ENCODE peak calls at places on chromosomes 2 and 18, in seven cellular contexts. J is GM12891, K is iPS DF 6.9, L is ELF-1, U is H7, C is adrenal gland, Z is IMR-90. Q is an unnamed sample.

GRCh38 chr2:38374978-38375377 is 2.1 kb downstream of the ATL2 start:
- DNase-seq in K (no peak), J (no peak), C (no peak), Z (no peak), U (no peak), L (no peak), Q (no peak)

GRCh38 chr2:163515836-163516235 is 220.0 kb downstream of the FIGN start:
- DNase-seq in L (no peak), C (no peak), U (no peak), J (no peak), Z (no peak), K (no peak), Q (no peak)

GRCh38 chr2:220509921-220510320 is 882.5 kb downstream of the SLC4A3 start:
- DNase-seq in K (no peak), C (no peak), Z (no peak), J (no peak), U (no peak), L (no peak), Q (no peak)

GRCh38 chr2:56009758-56010534 is 86.4 kb upstream of the EFEMP1 start:
- DNase-seq in L (no peak), U (no peak), C (no peak), K (no peak), Z (peak; percentile 70), J (no peak), Q (no peak)

GRCh38 chr2:231315896-231316295 is 79.6 kb upstream of the B3GNT7 start:
- DNase-seq in C (no peak), Z (no peak), L (no peak), U (no peak), K (no peak), J (no peak), Q (no peak)

GRCh38 chr2:237374284-237375060 is 39.5 kb downstream of the COL6A3 start:
- DNase-seq in K (no peak), J (no peak), L (no peak), Z (no peak), U (no peak), C (no peak), Q (no peak)

GRCh38 chr18:47801817-47802216 is 128.6 kb downstream of the SMAD2 start:
- DNase-seq in U (no peak), J (no peak), L (no peak), C (no peak), Z (no peak), K (no peak), Q (no peak)

GRCh38 chr2:158745866-158746382 is 49.2 kb upstream of the DAPL1 start:
- DNase-seq in L (no peak), K (no peak), U (no peak), C (no peak), Z (no peak), J (no peak), Q (no peak)

GRCh38 chr2:38163579-38163978 is 87.6 kb upstream of the CYP1B1 start:
- DNase-seq in U (no peak), C (no peak), J (no peak), L (no peak), Z (no peak), K (no peak), Q (no peak)

GRCh38 chr2:73827018-73827417 is 1.7 kb upstream of the STAMBP start:
- DNase-seq in C (no peak), K (no peak), U (no peak), Z (peak; percentile 51), L (no peak), J (no peak), Q (no peak)

GRCh38 chr2:190469770-190470169 is 61.6 kb downstream of the MFSD6 start:
- DNase-seq in U (no peak), K (no peak), Z (peak; percentile 55), L (no peak), J (no peak), C (peak; percentile 72), Q (no peak)

GRCh38 chr2:20796374-20796791 is 26.5 kb downstream of the LDAH start:
- DNase-seq in Z (peak; percentile 12), K (no peak), U (no peak), J (no peak), C (peak; percentile 72), L (no peak), Q (peak; percentile 63)

GRCh38 chr2:59888015-59888414 is 665.4 kb downstream of the BCL11A start:
- DNase-seq in L (peak; percentile 54), C (no peak), U (peak; percentile 54), J (peak; percentile 46), Z (no peak), K (no peak), Q (no peak)

GRCh38 chr18:74896390-74896991 is 298.8 kb downstream of the ZNF407 start:
- DNase-seq in U (peak; percentile 40), K (peak; percentile 41), L (peak; percentile 68), Z (peak; percentile 12), J (no peak), C (peak; percentile 76), Q (no peak)

GRCh38 chr2:44686561-44686960 is 254.9 kb upstream of the SIX3 start:
- DNase-seq in L (no peak), J (no peak), U (no peak), K (no peak), C (no peak), Z (peak; percentile 69), Q (no peak)

GRCh38 chr2:197204855-197205254 is 105.7 kb downstream of the ANKRD44 start:
- DNase-seq in L (no peak), Z (peak; percentile 31), J (no peak), C (no peak), U (no peak), K (no peak), Q (no peak)

GRCh38 chr18:34837769-34838194 is 127.7 kb downstream of the DTNA start:
- DNase-seq in J (no peak), C (no peak), K (no peak), L (no peak), Z (peak; percentile 12), U (no peak), Q (no peak)

GRCh38 chr2:152647417-152648010 is 69.7 kb downstream of the PRPF40A start:
- DNase-seq in Z (peak; percentile 49), K (no peak), U (no peak), J (no peak), L (no peak), C (peak; percentile 92), Q (peak; percentile 57)

GRCh38 chr18:45957100-45957499 is 10.0 kb downstream of the EPG5 start:
- DNase-seq in U (no peak), C (no peak), J (no peak), L (no peak), K (no peak), Z (peak; percentile 82), Q (no peak)

GRCh38 chr2:119760876-119761275 is 1.2 kb downstream of the PTPN4 start:
- DNase-seq in Z (peak; percentile 44), C (no peak), L (no peak), J (no peak), U (no peak), K (no peak), Q (no peak)

GRCh38 chr2:209610631-209611030 is 161.0 kb upstream of the UNC80 start:
- DNase-seq in L (no peak), Z (no peak), C (no peak), J (no peak), K (no peak), U (no peak), Q (no peak)

GRCh38 chr18:23077493-23078256 is 57.6 kb upstream of the CABLES1 start:
- DNase-seq in K (no peak), Z (no peak), L (peak; percentile 22), J (no peak), U (peak; percentile 45), C (no peak), Q (peak; percentile 58)

GRCh38 chr18:9466911-9467310 is 8.4 kb upstream of the RALBP1 start:
- DNase-seq in Z (no peak), C (no peak), K (no peak), J (no peak), U (no peak), L (no peak), Q (no peak)

GRCh38 chr18:74899554-74899953 is 301.9 kb downstream of the ZNF407 start:
- DNase-seq in J (no peak), L (no peak), U (no peak), C (peak; percentile 67), Z (no peak), K (no peak), Q (no peak)

GRCh38 chr2:74413001-74413698 is 8.3 kb downstream of the C2orf81 start:
- DNase-seq in J (no peak), L (no peak), K (no peak), Z (no peak), C (no peak), U (no peak), Q (no peak)

GRCh38 chr2:19807346-19807745 is 94.4 kb downstream of the TTC32 start:
- DNase-seq in L (no peak), J (no peak), U (no peak), K (no peak), C (peak; percentile 18), Z (no peak), Q (no peak)

GRCh38 chr2:26840937-26841610 is 6.9 kb upstream of the DPYSL5 start:
- DNase-seq in Z (no peak), U (no peak), C (no peak), L (no peak), K (no peak), J (no peak), Q (peak; percentile 7)

GRCh38 chr2:61961231-61961901 is 55.9 kb downstream of the COMMD1 start:
- DNase-seq in K (no peak), J (no peak), Z (no peak), L (no peak), C (no peak), U (no peak), Q (no peak)

GRCh38 chr2:109558076-109558882 is 55.5 kb downstream of the SEPTIN10 start:
- DNase-seq in U (no peak), J (no peak), Z (peak; percentile 83), C (no peak), K (no peak), L (no peak), Q (peak; percentile 53)

GRCh38 chr2:113005030-113005509 is at the start of gene IL36A:
- DNase-seq in L (no peak), K (no peak), U (no peak), C (no peak), Z (no peak), J (no peak), Q (no peak)

GRCh38 chr2:239202836-239203235 is 198.0 kb downstream of the HDAC4 start:
- DNase-seq in C (no peak), J (no peak), L (no peak), Z (no peak), K (no peak), U (no peak), Q (no peak)

GRCh38 chr2:72136349-72136748 is 11.3 kb downstream of the CYP26B1 start:
- DNase-seq in K (no peak), C (no peak), J (no peak), Z (no peak), L (no peak), U (peak; percentile 55), Q (no peak)

GRCh38 chr2:95076705-95077520 is 44.7 kb downstream of the MRPS5 start:
- DNase-seq in L (peak; percentile 91), Z (peak; percentile 39), C (peak; percentile 81), J (peak; percentile 75), K (no peak), U (peak; percentile 85), Q (peak; percentile 83)

GRCh38 chr2:39512941-39513340 is 75.9 kb upstream of the MAP4K3 start:
- DNase-seq in J (no peak), U (no peak), C (no peak), K (no peak), Z (peak; percentile 54), L (no peak), Q (no peak)

GRCh38 chr18:48074929-48075706 is 144.7 kb upstream of the SMAD2 start:
- DNase-seq in J (no peak), U (no peak), L (no peak), Z (no peak), C (no peak), K (no peak), Q (no peak)

GRCh38 chr2:181807526-181807925 is 84.0 kb upstream of the ITPRID2 start:
- DNase-seq in U (no peak), C (no peak), Z (no peak), J (no peak), L (no peak), K (no peak), Q (no peak)

GRCh38 chr2:147255812-147256211 is 589.0 kb upstream of the ACVR2A start:
- DNase-seq in C (no peak), L (no peak), U (no peak), J (no peak), Z (no peak), K (no peak), Q (peak; percentile 45)

Q was measured in ureter.